ENCODE peak calls at places on chromosomes 11 and 22, in six cellular contexts. S is right lobe of liver; Q is neural progenitor cell; O is naive thymus-derived CD4-positive, alpha-beta T cell; C is CD8-positive, alpha-beta T cell; A is trophoblast cell. K is an unnamed sample.

GRCh38 chr22:23000657-23001439 is 69.5 kb upstream of the GNAZ start:
- DNase-seq in S (no peak), Q (no peak), O (no peak), C (no peak), A (no peak), K (no peak)

GRCh38 chr11:112786196-112786595 is 175.0 kb upstream of the NCAM1 start:
- DNase-seq in S (no peak), Q (no peak), O (no peak), C (no peak), A (no peak), K (no peak)

GRCh38 chr11:35887737-35888136 is 56.1 kb upstream of the LDLRAD3 start:
- DNase-seq in S (no peak), Q (no peak), O (no peak), C (no peak), A (no peak), K (peak; percentile 71)

GRCh38 chr11:15773024-15773423 is 583.3 kb downstream of the SOX6 start:
- DNase-seq in S (no peak), Q (no peak), O (no peak), C (no peak), A (no peak), K (no peak)

GRCh38 chr22:23256986-23257888 is 76.9 kb downstream of the BCR start:
- DNase-seq in S (peak; percentile 84), Q (no peak), O (no peak), C (no peak), A (no peak), K (no peak)

GRCh38 chr11:36487619-36488018 is 22.5 kb downstream of the TRAF6 start:
- DNase-seq in S (no peak), Q (no peak), O (no peak), C (no peak), A (no peak), K (no peak)

GRCh38 chr11:61375709-61376108 is 13.5 kb downstream of the TMEM138 start:
- DNase-seq in S (peak; percentile 84), Q (no peak), O (no peak), C (no peak), A (peak; percentile 52), K (no peak)

GRCh38 chr11:3231550-3231850 is 717 bp downstream of the MRGPRE start:
- DNase-seq in S (no peak), Q (no peak), O (no peak), C (no peak), A (no peak), K (no peak)

GRCh38 chr11:45593992-45594391 is 71.4 kb downstream of the CHST1 start:
- DNase-seq in S (no peak), Q (no peak), O (no peak), C (no peak), A (no peak), K (no peak)

GRCh38 chr11:37504925-37505324 is 906.9 kb upstream of the RAG2 start:
- DNase-seq in S (no peak), Q (no peak), O (no peak), C (no peak), A (peak; percentile 51), K (peak; percentile 96)

GRCh38 chr11:76736266-76736665 is 46.9 kb upstream of the TSKU start:
- DNase-seq in S (no peak), Q (no peak), O (no peak), C (no peak), A (peak; percentile 33), K (no peak)

GRCh38 chr11:69370984-69371709 is 77.2 kb downstream of the MYEOV start:
- DNase-seq in S (peak; percentile 27), Q (no peak), O (no peak), C (no peak), A (no peak), K (no peak)

GRCh38 chr11:61004841-61005240 is 33.4 kb downstream of the CD6 start:
- DNase-seq in S (no peak), Q (no peak), O (peak; percentile 65), C (no peak), A (no peak), K (no peak)

GRCh38 chr11:18011633-18012313 is 1.1 kb downstream of the SERGEF start:
- DNase-seq in S (no peak), Q (peak; percentile 15), O (no peak), C (no peak), A (no peak), K (no peak)

DNA sequence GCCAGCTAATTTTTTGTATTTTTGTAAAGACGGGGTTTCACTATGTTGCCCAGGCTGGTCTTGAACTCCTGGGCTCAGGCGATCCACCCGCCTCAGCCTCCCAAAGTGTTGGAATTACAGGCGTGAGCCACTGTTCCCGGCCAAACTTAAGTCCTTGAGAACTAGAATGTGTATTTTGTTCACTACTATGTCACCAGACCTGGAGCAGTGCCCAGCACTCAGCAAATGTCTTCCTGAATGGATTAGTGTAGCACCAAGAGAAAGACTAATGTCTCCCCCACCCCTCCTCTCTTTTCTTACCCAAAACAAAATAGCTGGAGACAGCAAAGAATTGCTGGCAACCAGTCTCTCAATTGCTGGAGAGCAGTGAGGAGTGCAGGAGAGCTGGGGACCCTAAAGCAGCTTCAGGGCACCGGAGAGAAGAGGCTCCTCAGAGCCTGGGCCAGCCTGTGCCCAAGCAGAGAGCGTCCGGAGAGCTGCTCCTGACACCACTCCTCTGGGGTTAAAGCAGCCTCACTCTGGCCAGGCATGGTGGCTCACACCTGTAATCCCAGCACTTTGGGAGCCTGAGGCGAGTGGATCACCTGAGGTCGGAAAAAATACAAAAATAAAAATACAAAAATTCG is 14.9 kb downstream of the SLC25A18 start:
- DNase-seq in S (peak; percentile 80), Q (no peak), O (no peak), C (no peak), A (no peak), K (no peak)
- H3K27ac ChIP-seq in S (peak overlapping the region; percentile 18), Q (no peak overlapping the region), O (no peak overlapping the region), C (no peak overlapping the region), A (no peak overlapping the region), K (no peak overlapping the region)

DNA sequence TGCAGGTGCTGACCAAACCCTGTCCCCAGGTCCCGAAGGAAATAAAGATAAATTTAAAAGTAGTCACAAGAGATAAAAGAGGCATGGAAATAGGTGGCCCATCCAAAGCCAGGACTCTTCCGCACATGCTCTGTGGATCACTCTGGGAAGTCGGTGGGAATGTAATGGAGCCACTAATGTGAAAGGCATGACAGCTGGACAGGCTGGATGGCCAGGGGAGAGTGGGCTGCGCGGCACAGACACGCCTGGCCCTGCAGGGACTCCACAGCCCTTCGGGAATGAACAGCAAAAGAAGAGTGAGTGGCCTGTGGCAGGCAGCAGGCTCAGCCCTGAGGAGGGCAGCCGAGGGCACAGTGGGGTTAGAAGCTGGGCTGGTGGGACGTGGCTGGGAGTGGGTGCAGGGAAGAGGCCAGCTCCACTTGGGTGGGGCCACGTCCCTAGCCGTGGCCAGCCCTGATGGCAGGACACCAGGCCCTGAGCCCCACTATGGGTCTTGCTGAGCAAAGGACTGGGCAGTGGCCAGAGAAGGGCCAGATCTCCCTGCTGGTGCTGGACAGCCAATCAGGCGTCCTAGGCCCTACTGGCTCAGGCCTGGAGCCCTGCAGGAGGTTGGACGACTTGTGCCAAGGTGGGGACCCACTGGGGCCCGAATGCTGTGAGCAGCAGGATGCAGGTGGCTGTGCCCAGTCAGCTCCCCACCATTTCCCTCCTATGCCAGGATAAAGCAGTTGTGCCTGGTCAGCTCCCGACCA is 31.3 kb upstream of the GNB1L start:
- DNase-seq in S (no peak), Q (no peak), O (no peak), C (no peak), A (peak; percentile 69), K (no peak)
- H3K4me1 ChIP-seq in S (no peaks in the 10 kb centered on the region), Q (peaks cover 21% of the 10 kb centered on the region), O (peaks cover 73% of the 10 kb centered on the region), C (peaks cover 66% of the 10 kb centered on the region), A (peaks cover 50% of the 10 kb centered on the region), K (peaks cover 20% of the 10 kb centered on the region)

DNA sequence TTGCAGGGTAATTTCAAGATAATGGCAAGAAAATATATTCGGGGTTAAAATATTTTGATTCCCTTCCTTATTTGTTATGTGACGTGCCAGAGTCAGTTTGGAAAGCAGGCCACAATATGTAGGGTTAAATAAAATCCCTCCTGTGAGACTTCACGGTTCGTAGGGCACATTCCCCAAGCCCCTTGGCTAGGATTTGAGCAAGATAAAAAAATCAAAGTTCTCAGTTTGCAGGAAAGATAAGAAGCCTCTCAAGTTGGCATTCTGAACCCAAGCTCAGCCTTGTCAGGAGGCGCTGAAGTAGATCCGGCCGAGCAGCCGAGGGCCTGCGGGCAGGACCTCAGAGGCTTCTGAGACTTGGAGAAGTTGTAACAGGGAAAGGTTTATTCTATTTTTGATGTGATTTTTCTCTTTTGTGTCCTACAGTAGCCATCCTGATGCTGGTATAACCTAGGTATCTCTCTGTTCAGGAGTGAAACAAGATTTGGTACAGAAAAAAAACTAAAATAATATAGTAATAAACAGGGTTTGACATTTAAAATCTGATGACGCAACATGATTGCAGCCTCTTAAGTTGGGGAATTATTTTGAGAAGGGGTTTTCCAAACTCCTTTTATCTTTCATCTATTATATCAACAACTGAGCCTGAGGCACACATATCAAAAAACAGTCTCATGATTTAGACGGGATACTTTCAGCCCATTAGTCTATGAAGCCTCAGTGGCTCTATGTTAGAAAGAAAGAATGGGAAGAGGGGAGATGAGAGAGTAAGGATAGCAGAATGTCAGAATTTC is 10.2 kb downstream of the PATE2 start:
- DNase-seq in S (no peak), Q (no peak), O (no peak), C (no peak), A (no peak), K (no peak)
- H3K27me3 ChIP-seq in S (no peaks in the 10 kb centered on the region), Q (no peaks in the 10 kb centered on the region), O (no peaks in the 10 kb centered on the region), C (no peaks in the 10 kb centered on the region), A (no peaks in the 10 kb centered on the region), K (peaks cover 13% of the 10 kb centered on the region)

DNA sequence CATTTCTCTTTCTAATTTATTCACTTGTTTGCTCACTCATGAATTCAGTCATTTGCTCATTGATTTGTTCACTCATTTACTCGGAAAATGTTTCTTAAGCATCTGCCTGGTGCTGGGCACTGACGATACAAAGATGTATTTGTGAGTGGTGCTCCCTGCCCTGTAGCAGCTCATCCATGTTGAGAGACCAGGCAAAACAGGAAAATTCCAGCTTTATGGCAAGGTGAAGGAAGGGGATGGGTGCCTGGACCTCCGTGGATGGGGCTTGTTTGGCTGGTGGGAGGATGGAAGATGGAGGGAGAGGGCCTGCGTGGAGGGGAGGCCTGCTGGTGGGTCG is 53.1 kb downstream of the TBC1D22A start:
- DNase-seq in S (no peak), Q (no peak), O (no peak), C (no peak), A (no peak), K (no peak)
- H3K27ac ChIP-seq in S (peak overlapping the region; percentile 75), Q (no peak overlapping the region), O (no peak overlapping the region), C (no peak overlapping the region), A (no peak overlapping the region), K (no peak overlapping the region)

K was measured in foreskin keratinocyte.